ENCODE peak calls at places on chromosomes 5 and 9, in nine cellular contexts. N, O, P, G, Z, W, J, D and H are unnamed samples.

GRCh38 chr5:137858223-137858916 is 9.3 kb upstream of the MYOT start:
- DNase-seq in N (no peak), O (no peak), D (no peak), W (no peak), G (no peak), J (no peak), P (no peak), Z (no peak), H (no peak)

GRCh38 chr9:69822091-69822750 is 1.6 kb downstream of the CFAP95 start:
- DNase-seq in Z (no peak), G (no peak), N (no peak), O (no peak), J (no peak), W (no peak), P (no peak), D (no peak), H (no peak)

GRCh38 chr5:172740483-172741205 is 30.4 kb downstream of the DUSP1 start:
- DNase-seq in D (no peak), Z (no peak), W (no peak), P (peak), N (peak), O (no peak), G (no peak), J (peak), H (peak)

GRCh38 chr9:107948086-107948485 is 458.5 kb upstream of the KLF4 start:
- DNase-seq in D (no peak), J (no peak), O (no peak), N (no peak), W (no peak), Z (no peak), G (no peak), P (no peak), H (no peak)

GRCh38 chr9:122005597-122005996 is 87.5 kb downstream of the TTLL11 start:
- DNase-seq in W (no peak), J (no peak), N (no peak), O (no peak), D (peak), Z (no peak), P (no peak), G (no peak), H (no peak)

GRCh38 chr5:67404261-67405100 is 207.9 kb upstream of the CD180 start:
- DNase-seq in J (no peak), W (no peak), P (no peak), G (no peak), Z (no peak), D (peak), N (no peak), O (no peak), H (no peak)

GRCh38 chr5:119417891-119418781 is 34.2 kb upstream of the HSD17B4 start:
- DNase-seq in W (no peak), D (no peak), P (no peak), O (no peak), G (no peak), Z (no peak), J (no peak), N (no peak), H (no peak)

GRCh38 chr5:175718401-175719108 is 60.7 kb downstream of the HRH2 start:
- DNase-seq in N (peak), P (peak), Z (peak), W (no peak), G (no peak), D (no peak), O (peak), J (peak), H (peak)

GRCh38 chr5:98989723-98990122 is 60.9 kb upstream of the CHD1 start:
- DNase-seq in O (no peak), N (no peak), P (no peak), D (no peak), W (no peak), J (peak), Z (no peak), G (no peak), H (no peak)

GRCh38 chr9:95349109-95350038 is 31.9 kb upstream of the FANCC start:
- DNase-seq in D (no peak), P (no peak), O (no peak), W (no peak), N (no peak), Z (no peak), G (no peak), J (no peak), H (no peak)

GRCh38 chr9:112913326-112913725 is 22.6 kb upstream of the SLC46A2 start:
- DNase-seq in J (no peak), W (no peak), O (no peak), P (no peak), G (no peak), D (no peak), N (no peak), Z (no peak), H (no peak)

GRCh38 chr9:120894404-120895226 is 17.6 kb upstream of the PHF19 start:
- DNase-seq in P (no peak), Z (no peak), J (no peak), D (peak), W (no peak), O (peak), N (no peak), G (no peak), H (no peak)

GRCh38 chr9:130895038-130895437 is 1.6 kb downstream of the QRFP start:
- DNase-seq in W (no peak), O (no peak), Z (no peak), N (no peak), J (no peak), D (no peak), G (no peak), P (no peak), H (no peak)
- TF ChIP-seq POLR2AphosphoS5 in W (no peak), O (no peak), Z (no peak), N (no peak), J (no peak), D (no peak), G (no peak), P (no peak), H (no peak)

DNA sequence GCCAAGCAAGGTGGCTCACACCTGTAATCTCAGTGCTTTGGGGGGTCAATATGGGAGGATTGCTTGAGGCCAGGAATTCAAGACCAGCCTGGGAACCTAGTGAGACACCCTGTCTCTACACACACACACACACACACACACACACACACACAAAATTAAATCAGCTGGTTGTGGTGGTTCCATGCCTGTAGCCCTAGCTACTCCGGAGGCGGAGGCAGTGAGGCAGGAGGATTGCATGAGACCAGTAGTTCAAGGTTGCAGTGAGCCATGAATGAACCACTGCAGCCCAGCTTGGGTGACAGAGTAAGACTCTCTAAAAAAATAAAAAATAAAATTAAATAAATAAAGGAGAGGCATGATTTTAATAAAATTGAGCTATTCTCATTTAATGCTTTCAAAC is 13.1 kb downstream of the CEMIP2 start:
- DNase-seq in J (no peak), Z (no peak), O (no peak), G (no peak), N (no peak), D (no peak), W (no peak), P (no peak), H (no peak)
- H3K4me3 ChIP-seq in J (no peak), Z (no peak), O (no peak), G (no peak), N (no peak), D (no peak), W (no peak), P (no peak), H (no peak)

GRCh38 chr9:129938291-129938979 is 103.2 kb downstream of the USP20 start:
- DNase-seq in G (no peak), W (no peak), N (no peak), D (peak), Z (no peak), P (no peak), J (no peak), O (no peak), H (no peak)
- TF ChIP-seq POLR2A in G (no peak), W (no peak), N (no peak), D (no peak), Z (no peak), P (no peak), J (no peak), O (no peak), H (no peak)

GRCh38 chr9:33162721-33163311 is 4.3 kb downstream of the B4GALT1 start:
- DNase-seq in N (peak), W (no peak), J (peak), G (no peak), Z (no peak), D (no peak), O (peak), P (peak), H (peak)

GRCh38 chr9:33165263-33166151 is 1.6 kb downstream of the B4GALT1 start:
- DNase-seq in J (peak), G (no peak), P (no peak), D (peak), O (peak), W (peak), N (peak), Z (no peak), H (no peak)

GRCh38 chr9:33164138-33164809 is 2.9 kb downstream of the B4GALT1 start:
- DNase-seq in O (no peak), N (peak), W (no peak), J (no peak), Z (no peak), D (no peak), P (no peak), G (no peak), H (no peak)

GRCh38 chr9:33161589-33162132 is 5.5 kb downstream of the B4GALT1 start:
- DNase-seq in Z (peak), D (no peak), N (peak), O (peak), W (no peak), J (peak), P (no peak), G (no peak), H (peak)

GRCh38 chr9:33163433-33164137 is 3.6 kb downstream of the B4GALT1 start:
- DNase-seq in J (no peak), G (no peak), N (no peak), W (peak), D (no peak), P (no peak), Z (no peak), O (no peak), H (no peak)
- TF ChIP-seq POLR2AphosphoS5 in J (no peak), G (no peak), N (no peak), W (no peak), D (no peak), P (no peak), Z (no peak), O (no peak), H (no peak)